ENCODE peak calls at places on chromosomes 5 and 9, in six cellular contexts. O, D, B, I, M and Q are unnamed samples.

GRCh38 chr5:67774796-67775195 is 440.8 kb upstream of the PIK3R1 start:
- DNase-seq in B (no peak), D (no peak), O (no peak), I (no peak), M (no peak), Q (no peak)

GRCh38 chr5:76926329-76927105 is 26.3 kb upstream of the CRHBP start:
- DNase-seq in D (no peak), B (no peak), M (no peak), I (no peak), O (no peak), Q (no peak)

GRCh38 chr9:83154087-83154736 is 91.3 kb upstream of the RASEF start:
- DNase-seq in M (no peak), O (no peak), D (no peak), I (no peak), B (no peak), Q (no peak)

GRCh38 chr9:135939351-135940265 is 21.6 kb downstream of the UBAC1 start:
- DNase-seq in M (no peak), D (no peak), I (no peak), O (no peak), B (no peak), Q (no peak)

GRCh38 chr5:149079883-149080282 is 17.0 kb upstream of the SH3TC2 start:
- DNase-seq in I (no peak), M (no peak), O (no peak), D (no peak), B (no peak), Q (no peak)

GRCh38 chr5:16852251-16853005 is 83.7 kb downstream of the MYO10 start:
- DNase-seq in O (no peak), D (no peak), M (no peak), B (no peak), I (no peak), Q (no peak)

GRCh38 chr5:69502375-69503143 is 10.0 kb downstream of the OCLN start:
- DNase-seq in D (no peak), B (no peak), I (no peak), M (no peak), O (no peak), Q (no peak)

GRCh38 chr5:176440932-176441706 is 7.1 kb upstream of the FAF2 start:
- DNase-seq in O (no peak), B (no peak), I (no peak), D (no peak), M (no peak), Q (no peak)

GRCh38 chr5:67639311-67639710 is 442.7 kb upstream of the CD180 start:
- DNase-seq in O (no peak), D (no peak), M (no peak), B (no peak), I (no peak), Q (no peak)

GRCh38 chr9:3906437-3907213 is 380.8 kb upstream of the RFX3 start:
- DNase-seq in M (no peak), I (no peak), B (no peak), O (no peak), D (no peak), Q (no peak)

GRCh38 chr5:151961557-151961956 is 36.9 kb upstream of the GLRA1 start:
- DNase-seq in O (no peak), B (no peak), M (no peak), D (no peak), I (no peak), Q (no peak)

GRCh38 chr5:72324186-72324825 is 4.1 kb downstream of the PTCD2 start:
- DNase-seq in O (no peak), B (no peak), I (no peak), M (no peak), D (no peak), Q (no peak)

GRCh38 chr5:23136958-23137357 is 283.8 kb upstream of the CDH12 start:
- DNase-seq in M (no peak), O (no peak), I (no peak), B (no peak), D (no peak), Q (no peak)

GRCh38 chr5:110463116-110463515 is 263.4 kb downstream of the TMEM232 start:
- DNase-seq in B (no peak), D (no peak), I (no peak), O (no peak), M (no peak), Q (no peak)

GRCh38 chr9:37456808-37457207 is 8.4 kb downstream of the ZBTB5 start:
- DNase-seq in I (no peak), D (no peak), O (no peak), B (no peak), M (no peak), Q (no peak)

GRCh38 chr5:163894645-163895044 is 389.2 kb downstream of the MAT2B start:
- DNase-seq in B (no peak), M (no peak), D (no peak), O (no peak), I (no peak), Q (no peak)

GRCh38 chr5:93572773-93573626 is 8.0 kb downstream of the NR2F1-AS1 start:
- DNase-seq in D (no peak), O (no peak), I (no peak), B (no peak), M (no peak), Q (no peak)

GRCh38 chr5:36646507-36647023 is 40.2 kb downstream of the SLC1A3 start:
- DNase-seq in O (no peak), D (no peak), I (no peak), B (no peak), M (no peak), Q (no peak)